ENCODE peak calls at places on chromosome X, in six cellular contexts. H is fibroblast of mammary gland, C is GM06990, B is glomerular endothelial cell, E is T-helper 1 cell, O is body of pancreas. S is an unnamed sample.

GRCh38 chrX:69523314-69523713 is 19.2 kb downstream of the NALF2 start:
- DNase-seq in C (no peak), E (no peak), H (no peak), B (no peak), O (no peak), S (no peak)

GRCh38 chrX:134459683-134460004 is 321 bp upstream of the HPRT1 start:
- DNase-seq in E (no peak), O (no peak), B (no peak), H (peak), C (no peak), S (peak)

GRCh38 chrX:9501362-9501761 is 36.5 kb downstream of the TBL1X start:
- DNase-seq in B (no peak), O (no peak), E (no peak), C (no peak), H (no peak), S (no peak)

GRCh38 chrX:136162827-136163427 is 15.6 kb downstream of the FHL1 start:
- DNase-seq in E (peak), C (no peak), B (no peak), O (no peak), H (peak), S (peak)

GRCh38 chrX:50813843-50814661 is at the start of gene SHROOM4:
- DNase-seq in O (no peak), B (no peak), E (no peak), H (peak), C (no peak), S (no peak)

GRCh38 chrX:2423293-2423692 is 77.5 kb downstream of the DHRSX start:
- DNase-seq in B (no peak), C (no peak), E (no peak), H (peak), O (no peak), S (no peak)

GRCh38 chrX:129654652-129655546 is at the start of gene APLN:
- DNase-seq in H (peak), O (peak), B (no peak), E (no peak), C (no peak), S (no peak)

GRCh38 chrX:54419559-54420302 is 20.5 kb upstream of the TSR2 start:
- DNase-seq in H (no peak), E (no peak), C (no peak), O (peak), B (no peak), S (no peak)

GRCh38 chrX:6667048-6667768 is 132.3 kb upstream of the VCX3A start:
- DNase-seq in C (no peak), E (no peak), H (no peak), O (no peak), B (no peak), S (no peak)

GRCh38 chrX:30414144-30414543 is 105.0 kb upstream of the NR0B1 start:
- DNase-seq in E (no peak), C (no peak), H (no peak), O (peak), B (no peak), S (no peak)

GRCh38 chrX:11664211-11664888 is 1.4 kb downstream of the ARHGAP6 start:
- DNase-seq in B (no peak), C (peak), O (no peak), H (no peak), E (no peak), S (no peak)

GRCh38 chrX:18490816-18491215 is 65.4 kb downstream of the CDKL5 start:
- DNase-seq in C (no peak), H (peak), O (no peak), B (no peak), E (no peak), S (no peak)

GRCh38 chrX:134075894-134076718 is 90.7 kb upstream of the GPC3 start:
- DNase-seq in C (peak), O (no peak), H (peak), B (no peak), E (no peak), S (no peak)

GRCh38 chrX:68682790-68683189 is 35.3 kb downstream of the STARD8 start:
- DNase-seq in C (no peak), O (no peak), E (no peak), B (no peak), H (no peak), S (no peak)

GRCh38 chrX:42149281-42149680 is 225.9 kb upstream of the CASK start:
- DNase-seq in B (no peak), H (no peak), E (no peak), C (no peak), O (no peak), S (no peak)

GRCh38 chrX:48761674-48762471 is at the start of gene GLOD5:
- DNase-seq in B (no peak), C (no peak), H (peak), O (peak), E (no peak), S (no peak)

GRCh38 chrX:154712781-154713391 is 38.0 kb downstream of the GAB3 start:
- DNase-seq in H (peak), E (no peak), O (no peak), B (no peak), C (peak), S (peak)

GRCh38 chrX:144214651-144215050 is 330.8 kb downstream of the UBE2NL start:
- DNase-seq in C (no peak), E (no peak), O (no peak), B (no peak), H (no peak), S (no peak)

GRCh38 chrX:115038406-115038805 is 21.0 kb upstream of the IL13RA2 start:
- DNase-seq in O (no peak), E (no peak), H (peak), C (no peak), B (no peak), S (no peak)

GRCh38 chrX:120452131-120452530 is 17.0 kb downstream of the LAMP2 start:
- DNase-seq in O (no peak), C (no peak), H (peak), B (no peak), E (no peak), S (no peak)

GRCh38 chrX:131895002-131895401 is 128.1 kb upstream of the STK26 start:
- DNase-seq in H (peak), E (no peak), O (no peak), B (no peak), C (no peak), S (no peak)

GRCh38 chrX:15292861-15293260 is 22.6 kb downstream of the ASB11 start:
- DNase-seq in E (no peak), C (no peak), H (no peak), B (no peak), O (no peak), S (no peak)

GRCh38 chrX:136347706-136348105 is 46.9 kb downstream of the ADGRG4 start:
- DNase-seq in O (no peak), B (no peak), E (no peak), H (no peak), C (no peak), S (no peak)

GRCh38 chrX:397575-397974 is 10.9 kb upstream of the PPP2R3B start:
- DNase-seq in E (no peak), O (peak), B (no peak), H (peak), C (no peak), S (no peak)

GRCh38 chrX:69068295-69069085 is 96.8 kb downstream of the PJA1 start:
- DNase-seq in B (no peak), C (no peak), E (no peak), H (no peak), O (no peak), S (no peak)

GRCh38 chrX:10631416-10632145 is 11.2 kb upstream of the MID1 start:
- DNase-seq in B (no peak), O (no peak), E (no peak), C (no peak), H (peak), S (no peak)

GRCh38 chrX:17027931-17028330 is 81.5 kb downstream of the REPS2 start:
- DNase-seq in O (no peak), C (no peak), B (no peak), H (no peak), E (no peak), S (no peak)

GRCh38 chrX:118536687-118537461 is 41.3 kb downstream of the DOCK11 start:
- DNase-seq in C (peak), B (no peak), E (peak), H (peak), O (no peak), S (peak)

GRCh38 chrX:115616943-115617563 is 56.1 kb downstream of the PLS3 start:
- DNase-seq in C (peak), H (peak), E (no peak), B (no peak), O (no peak), S (no peak)

GRCh38 chrX:150683112-150683511 is 10.1 kb upstream of the MTMR1 start:
- DNase-seq in H (no peak), O (no peak), C (no peak), E (no peak), B (no peak), S (no peak)

GRCh38 chrX:38375888-38376287 is 23.5 kb downstream of the OTC start:
- DNase-seq in C (no peak), O (peak), E (no peak), B (no peak), H (peak), S (no peak)

GRCh38 chrX:151702021-151702714 is 6.9 kb downstream of the PRRG3 start:
- DNase-seq in E (no peak), B (no peak), H (no peak), O (no peak), C (no peak), S (no peak)

GRCh38 chrX:42442745-42443144 is 335.2 kb downstream of the PPP1R2C start:
- DNase-seq in O (no peak), B (no peak), E (no peak), H (no peak), C (no peak), S (no peak)

GRCh38 chrX:136030357-136031225 is 45.4 kb downstream of the SLC9A6 start:
- DNase-seq in O (peak), H (peak), C (no peak), E (no peak), B (peak), S (no peak)

S was measured in CD8-positive, alpha-beta T cell.